ENCODE peak calls at places on chromosomes 11 and 22, in five cellular contexts. One of them, this sample, is unnamed.

GRCh38 chr11:79461144-79461543 is 20.3 kb upstream of the TENM4 start:
- DNase-seq in left ventricle myocardium inferior: no peak
- DNase-seq in brain microvascular endothelial cell: no peak
- DNase-seq in breast epithelium: no peak
- DNase-seq in small intestine: no peak
- DNase-seq in this sample: no peak

GRCh38 chr11:26021026-26021425 is 310.9 kb upstream of the ANO3 start:
- DNase-seq in left ventricle myocardium inferior: no peak
- DNase-seq in brain microvascular endothelial cell: no peak
- DNase-seq in breast epithelium: no peak
- DNase-seq in small intestine: no peak
- DNase-seq in this sample: no peak

GRCh38 chr11:10023202-10023601 is 270.8 kb downstream of the SBF2 start:
- DNase-seq in left ventricle myocardium inferior: no peak
- DNase-seq in brain microvascular endothelial cell: no peak
- DNase-seq in breast epithelium: no peak
- DNase-seq in small intestine: no peak
- DNase-seq in this sample: peak; percentile 6

GRCh38 chr11:6932150-6932549 is 5.9 kb downstream of the ZNF215 start:
- DNase-seq in left ventricle myocardium inferior: no peak
- DNase-seq in brain microvascular endothelial cell: no peak
- DNase-seq in breast epithelium: no peak
- DNase-seq in small intestine: no peak
- DNase-seq in this sample: no peak

GRCh38 chr22:41030891-41031290 is 61.5 kb upstream of the EP300 start:
- DNase-seq in left ventricle myocardium inferior: no peak
- DNase-seq in brain microvascular endothelial cell: peak; percentile 66
- DNase-seq in breast epithelium: no peak
- DNase-seq in small intestine: no peak
- DNase-seq in this sample: no peak

GRCh38 chr11:74318241-74318932 is 6.9 kb upstream of the P4HA3 start:
- DNase-seq in left ventricle myocardium inferior: no peak
- DNase-seq in brain microvascular endothelial cell: peak; percentile 64
- DNase-seq in breast epithelium: no peak
- DNase-seq in small intestine: no peak
- DNase-seq in this sample: no peak

GRCh38 chr11:2304156-2305139 is 2.6 kb downstream of the TSPAN32 start:
- DNase-seq in left ventricle myocardium inferior: no peak
- DNase-seq in brain microvascular endothelial cell: no peak
- DNase-seq in breast epithelium: peak; percentile 43
- DNase-seq in small intestine: no peak
- DNase-seq in this sample: no peak

GRCh38 chr22:46038516-46039430 is 61.8 kb upstream of the WNT7B start:
- DNase-seq in left ventricle myocardium inferior: no peak
- DNase-seq in brain microvascular endothelial cell: no peak
- DNase-seq in breast epithelium: peak; percentile 45
- DNase-seq in small intestine: peak; percentile 30
- DNase-seq in this sample: no peak

GRCh38 chr11:87173185-87174039 is 135.7 kb downstream of the TMEM135 start:
- DNase-seq in left ventricle myocardium inferior: no peak
- DNase-seq in brain microvascular endothelial cell: peak; percentile 36
- DNase-seq in breast epithelium: no peak
- DNase-seq in small intestine: peak; percentile 5
- DNase-seq in this sample: peak; percentile 23

GRCh38 chr11:88313441-88313840 is 24.1 kb downstream of the CTSC start:
- DNase-seq in left ventricle myocardium inferior: no peak
- DNase-seq in brain microvascular endothelial cell: no peak
- DNase-seq in breast epithelium: no peak
- DNase-seq in small intestine: no peak
- DNase-seq in this sample: no peak

GRCh38 chr22:35728639-35729308 is 11.1 kb downstream of the APOL5 start:
- DNase-seq in left ventricle myocardium inferior: no peak
- DNase-seq in brain microvascular endothelial cell: no peak
- DNase-seq in breast epithelium: no peak
- DNase-seq in small intestine: peak; percentile 99
- DNase-seq in this sample: no peak

GRCh38 chr22:24247564-24248344 is 2.9 kb upstream of the GGT5 start:
- DNase-seq in left ventricle myocardium inferior: peak; percentile 89
- DNase-seq in brain microvascular endothelial cell: peak; percentile 93
- DNase-seq in breast epithelium: peak; percentile 93
- DNase-seq in small intestine: peak; percentile 48
- DNase-seq in this sample: peak; percentile 90

GRCh38 chr11:132734217-132734616 is 798.1 kb downstream of the OPCML start:
- DNase-seq in left ventricle myocardium inferior: no peak
- DNase-seq in brain microvascular endothelial cell: peak; percentile 98
- DNase-seq in breast epithelium: no peak
- DNase-seq in small intestine: no peak
- DNase-seq in this sample: peak; percentile 49

GRCh38 chr22:32534252-32535215 is 59.9 kb downstream of the FBXO7 start:
- DNase-seq in left ventricle myocardium inferior: peak; percentile 65
- DNase-seq in brain microvascular endothelial cell: no peak
- DNase-seq in breast epithelium: no peak
- DNase-seq in small intestine: peak; percentile 53
- DNase-seq in this sample: no peak

GRCh38 chr22:22554324-22555284 is 4.5 kb downstream of the PRAME start:
- DNase-seq in left ventricle myocardium inferior: no peak
- DNase-seq in brain microvascular endothelial cell: no peak
- DNase-seq in breast epithelium: no peak
- DNase-seq in small intestine: no peak
- DNase-seq in this sample: no peak

GRCh38 chr11:97739892-97740782 is 1280.6 kb upstream of the CNTN5 start:
- DNase-seq in left ventricle myocardium inferior: no peak
- DNase-seq in brain microvascular endothelial cell: no peak
- DNase-seq in breast epithelium: no peak
- DNase-seq in small intestine: no peak
- DNase-seq in this sample: peak; percentile 30

GRCh38 chr22:27718186-27719032 is 83.1 kb downstream of the MN1 start:
- DNase-seq in left ventricle myocardium inferior: peak; percentile 70
- DNase-seq in brain microvascular endothelial cell: peak; percentile 96
- DNase-seq in breast epithelium: peak; percentile 58
- DNase-seq in small intestine: peak; percentile 23
- DNase-seq in this sample: peak; percentile 69

GRCh38 chr11:6482431-6482830 is 1.1 kb downstream of the TIMM10B start:
- DNase-seq in left ventricle myocardium inferior: no peak
- DNase-seq in brain microvascular endothelial cell: no peak
- DNase-seq in breast epithelium: no peak
- DNase-seq in small intestine: no peak
- DNase-seq in this sample: no peak

GRCh38 chr22:17398159-17398558 is 28.9 kb downstream of the CECR2 start:
- DNase-seq in left ventricle myocardium inferior: no peak
- DNase-seq in brain microvascular endothelial cell: no peak
- DNase-seq in breast epithelium: no peak
- DNase-seq in small intestine: no peak
- DNase-seq in this sample: no peak

GRCh38 chr11:41532413-41532812 is 73.0 kb upstream of the LRRC4C start:
- DNase-seq in left ventricle myocardium inferior: no peak
- DNase-seq in brain microvascular endothelial cell: no peak
- DNase-seq in breast epithelium: no peak
- DNase-seq in small intestine: no peak
- DNase-seq in this sample: no peak

GRCh38 chr11:9138612-9139579 is 47.5 kb upstream of the SCUBE2 start:
- DNase-seq in left ventricle myocardium inferior: no peak
- DNase-seq in brain microvascular endothelial cell: peak; percentile 82
- DNase-seq in breast epithelium: peak; percentile 65
- DNase-seq in small intestine: no peak
- DNase-seq in this sample: peak; percentile 81

GRCh38 chr22:22043296-22044078 is 60.9 kb upstream of the TOP3B start:
- DNase-seq in left ventricle myocardium inferior: no peak
- DNase-seq in brain microvascular endothelial cell: no peak
- DNase-seq in breast epithelium: no peak
- DNase-seq in small intestine: no peak
- DNase-seq in this sample: no peak

GRCh38 chr11:86211619-86212018 is 32.9 kb upstream of the EED start:
- DNase-seq in left ventricle myocardium inferior: no peak
- DNase-seq in brain microvascular endothelial cell: no peak
- DNase-seq in breast epithelium: no peak
- DNase-seq in small intestine: no peak
- DNase-seq in this sample: no peak

GRCh38 chr11:118918128-118918685 is 7.5 kb downstream of the BCL9L start:
- DNase-seq in left ventricle myocardium inferior: peak; percentile 72
- DNase-seq in brain microvascular endothelial cell: peak; percentile 94
- DNase-seq in breast epithelium: peak; percentile 88
- DNase-seq in small intestine: peak; percentile 98
- DNase-seq in this sample: no peak

GRCh38 chr11:27864046-27865025 is 164.1 kb upstream of the BDNF start:
- DNase-seq in left ventricle myocardium inferior: no peak
- DNase-seq in brain microvascular endothelial cell: no peak
- DNase-seq in breast epithelium: no peak
- DNase-seq in small intestine: peak; percentile 45
- DNase-seq in this sample: no peak

GRCh38 chr11:2776351-2777061 is 76.7 kb upstream of the KCNQ1OT1 start:
- DNase-seq in left ventricle myocardium inferior: no peak
- DNase-seq in brain microvascular endothelial cell: no peak
- DNase-seq in breast epithelium: peak; percentile 47
- DNase-seq in small intestine: no peak
- DNase-seq in this sample: no peak

GRCh38 chr22:33844273-33844672 is 76.0 kb downstream of the LARGE1 start:
- DNase-seq in left ventricle myocardium inferior: no peak
- DNase-seq in brain microvascular endothelial cell: no peak
- DNase-seq in breast epithelium: no peak
- DNase-seq in small intestine: peak; percentile 30
- DNase-seq in this sample: no peak

GRCh38 chr11:73308963-73309960 is 1.2 kb downstream of the ARHGEF17 start:
- DNase-seq in left ventricle myocardium inferior: peak; percentile 92
- DNase-seq in brain microvascular endothelial cell: peak; percentile 94
- DNase-seq in breast epithelium: peak; percentile 94
- DNase-seq in small intestine: peak; percentile 52
- DNase-seq in this sample: peak; percentile 90

GRCh38 chr11:31808268-31808667 is 2.9 kb downstream of the PAX6 start:
- DNase-seq in left ventricle myocardium inferior: no peak
- DNase-seq in brain microvascular endothelial cell: no peak
- DNase-seq in breast epithelium: no peak
- DNase-seq in small intestine: no peak
- DNase-seq in this sample: no peak
- H3K4me3 ChIP-seq in left ventricle myocardium inferior: no peak overlapping the region
- H3K4me3 ChIP-seq in brain microvascular endothelial cell: peak overlapping the region; percentile 15
- H3K4me3 ChIP-seq in breast epithelium: no peak overlapping the region
- H3K4me3 ChIP-seq in small intestine: no peak overlapping the region
- H3K4me3 ChIP-seq in this sample: no peak overlapping the region

DNA sequence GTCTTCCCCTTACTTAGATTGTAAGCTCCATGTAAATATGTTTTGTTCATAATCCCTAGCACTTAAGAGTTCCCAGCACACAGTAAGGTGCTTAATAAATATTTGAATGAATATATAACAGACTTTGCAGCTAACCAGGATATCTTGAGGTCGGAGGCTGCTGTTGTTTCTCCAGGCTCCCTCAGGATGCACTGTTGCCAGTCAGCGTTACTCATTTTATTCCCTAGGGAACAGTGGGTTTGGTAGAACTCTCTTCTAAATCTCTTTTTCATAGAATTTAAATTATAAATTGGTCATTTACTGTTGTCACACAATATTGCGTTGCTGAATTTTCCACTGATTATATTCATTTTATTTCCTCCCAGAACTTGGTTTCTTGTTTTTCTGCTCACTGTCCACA is 995 bp upstream of the CAPRIN1 start:
- DNase-seq in left ventricle myocardium inferior: no peak
- DNase-seq in brain microvascular endothelial cell: peak; percentile 61
- DNase-seq in breast epithelium: no peak
- DNase-seq in small intestine: no peak
- DNase-seq in this sample: no peak
- H3K27ac ChIP-seq in left ventricle myocardium inferior: peak overlapping the region; percentile 99
- H3K27ac ChIP-seq in brain microvascular endothelial cell: peak overlapping the region; percentile 100
- H3K27ac ChIP-seq in breast epithelium: peak overlapping the region; percentile 98
- H3K27ac ChIP-seq in small intestine: no peak overlapping the region
- H3K27ac ChIP-seq in this sample: peak overlapping the region; percentile 99

GRCh38 chr11:15071556-15072255 is 1.7 kb upstream of the CALCB start:
- DNase-seq in left ventricle myocardium inferior: no peak
- DNase-seq in brain microvascular endothelial cell: no peak
- DNase-seq in breast epithelium: no peak
- DNase-seq in small intestine: no peak
- DNase-seq in this sample: no peak

GRCh38 chr11:15074206-15075161 is 1.1 kb downstream of the CALCB start:
- DNase-seq in left ventricle myocardium inferior: peak; percentile 81
- DNase-seq in brain microvascular endothelial cell: peak; percentile 75
- DNase-seq in breast epithelium: peak; percentile 77
- DNase-seq in small intestine: peak; percentile 71
- DNase-seq in this sample: peak; percentile 20

GRCh38 chr11:15075162-15075526 is 1.8 kb downstream of the CALCB start:
- DNase-seq in left ventricle myocardium inferior: no peak
- DNase-seq in brain microvascular endothelial cell: no peak
- DNase-seq in breast epithelium: no peak
- DNase-seq in small intestine: no peak
- DNase-seq in this sample: no peak

GRCh38 chr11:15072551-15073143 is 746 bp upstream of the CALCB start:
- DNase-seq in left ventricle myocardium inferior: no peak
- DNase-seq in brain microvascular endothelial cell: no peak
- DNase-seq in breast epithelium: no peak
- DNase-seq in small intestine: no peak
- DNase-seq in this sample: no peak

DNA sequence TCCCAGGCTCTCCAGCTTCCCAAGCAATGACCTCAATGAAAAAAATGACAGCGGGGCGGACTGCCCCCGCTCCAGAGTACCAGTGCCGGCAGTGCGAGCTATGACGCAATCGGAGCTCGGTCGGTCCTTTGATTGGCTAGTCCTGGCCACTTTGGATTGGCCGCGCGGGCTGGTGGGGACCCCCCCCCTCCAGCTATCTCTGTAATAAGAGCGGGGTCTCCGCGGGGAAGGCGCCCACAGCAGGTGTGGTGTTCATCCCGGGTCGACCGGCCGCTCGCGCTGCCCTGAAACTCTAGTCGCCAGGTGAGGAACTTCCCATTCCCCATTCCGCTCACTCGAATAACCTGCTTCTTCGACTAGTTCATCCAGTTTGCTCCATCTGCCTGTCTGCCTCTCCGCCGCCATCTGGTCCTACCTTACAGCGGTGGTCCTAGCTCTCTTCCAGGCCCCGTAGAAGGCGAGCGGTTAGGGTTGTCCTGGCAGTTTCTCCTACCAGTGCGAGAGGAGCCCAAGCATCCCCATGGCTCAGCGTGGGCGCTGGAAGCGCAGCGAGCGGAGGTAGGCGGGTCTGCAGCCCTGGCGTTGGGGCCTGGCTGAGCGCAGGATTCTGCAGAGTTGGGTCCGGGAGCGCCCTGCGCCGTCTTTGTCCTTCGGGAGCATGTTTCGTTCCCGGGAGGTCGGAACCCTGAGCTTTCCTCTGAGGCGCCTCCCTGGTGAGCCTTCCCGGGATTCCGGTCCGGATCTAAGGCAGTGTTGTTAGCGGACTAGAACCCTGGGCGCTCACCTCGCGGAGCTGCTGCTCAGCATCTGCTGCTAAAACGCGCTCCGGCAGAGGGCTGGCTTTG is at the start of gene CALCB:
- DNase-seq in left ventricle myocardium inferior: no peak
- DNase-seq in brain microvascular endothelial cell: no peak
- DNase-seq in breast epithelium: no peak
- DNase-seq in small intestine: no peak
- DNase-seq in this sample: no peak
- H3K4me3 ChIP-seq in left ventricle myocardium inferior: peak within 1 kb of the TSS; percentile 58
- H3K4me3 ChIP-seq in brain microvascular endothelial cell: peak within 1 kb of the TSS; percentile 38
- H3K4me3 ChIP-seq in breast epithelium: peak within 1 kb of the TSS; percentile 35
- H3K4me3 ChIP-seq in small intestine: peak within 1 kb of the TSS; percentile 2
- H3K4me3 ChIP-seq in this sample: peak within 1 kb of the TSS; percentile 29

DNA sequence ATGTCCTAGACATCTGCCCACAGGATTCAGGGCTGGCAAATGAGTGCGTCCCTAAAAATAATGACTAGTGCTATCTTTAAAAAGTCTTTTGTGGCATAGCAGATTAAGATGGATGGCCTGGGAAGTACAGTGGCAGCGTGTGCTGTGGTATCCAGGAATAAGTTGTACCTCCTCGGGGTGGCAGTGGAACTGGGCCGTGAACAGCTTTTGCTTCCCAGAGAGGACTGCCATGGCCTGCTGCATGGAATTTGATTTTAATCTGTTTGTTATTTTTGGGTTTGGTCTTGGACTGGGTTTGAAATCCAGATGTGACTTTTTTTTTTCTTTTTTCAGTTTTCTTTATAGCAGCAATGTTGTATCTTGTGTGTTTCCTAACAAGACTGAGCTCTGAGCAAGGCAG is 71.3 kb upstream of the PARVG start:
- DNase-seq in left ventricle myocardium inferior: no peak
- DNase-seq in brain microvascular endothelial cell: no peak
- DNase-seq in breast epithelium: no peak
- DNase-seq in small intestine: no peak
- DNase-seq in this sample: no peak
- H3K27ac ChIP-seq in left ventricle myocardium inferior: peak overlapping the region; percentile 73
- H3K27ac ChIP-seq in brain microvascular endothelial cell: no peak overlapping the region
- H3K27ac ChIP-seq in breast epithelium: no peak overlapping the region
- H3K27ac ChIP-seq in small intestine: no peak overlapping the region
- H3K27ac ChIP-seq in this sample: no peak overlapping the region